ENCODE peak calls at places on chromosomes 1 and 21, in seven cellular contexts. M, V, O, N, J, R and W are unnamed samples.

GRCh38 chr1:174157157-174157806 is 2.0 kb upstream of the RABGAP1L start:
- DNase-seq in M (peak), V (peak), O (no peak), N (no peak), J (no peak), R (peak), W (no peak)

GRCh38 chr1:178530037-178530402 is 17.1 kb downstream of the TEX35 start:
- DNase-seq in M (no peak), V (peak), O (no peak), N (no peak), J (peak), R (no peak), W (peak)

GRCh38 chr1:150764617-150765090 is 924 bp downstream of the CTSS start:
- DNase-seq in M (no peak), V (peak), O (no peak), N (no peak), J (peak), R (no peak), W (peak)

GRCh38 chr1:155078496-155079209 is at the start of gene EFNA3:
- DNase-seq in M (peak), V (no peak), O (peak), N (peak), J (peak), R (peak), W (no peak)

GRCh38 chr1:244573768-244574167 is 79.2 kb upstream of the DESI2 start:
- DNase-seq in M (no peak), V (no peak), O (no peak), N (no peak), J (no peak), R (no peak), W (no peak)

GRCh38 chr1:241749041-241749798 is 97.1 kb downstream of the WDR64 start:
- DNase-seq in M (no peak), V (peak), O (no peak), N (no peak), J (no peak), R (no peak), W (peak)

GRCh38 chr1:44531785-44532566 is 126.9 kb downstream of the RNF220 start:
- DNase-seq in M (no peak), V (peak), O (peak), N (no peak), J (no peak), R (peak), W (no peak)

GRCh38 chr1:39081266-39082139 is 55.4 kb downstream of the NDUFS5 start:
- DNase-seq in M (no peak), V (no peak), O (peak), N (peak), J (peak), R (peak), W (no peak)

GRCh38 chr1:230285351-230285750 is 140.8 kb downstream of the PGBD5 start:
- DNase-seq in M (no peak), V (no peak), O (no peak), N (no peak), J (no peak), R (no peak), W (no peak)

GRCh38 chr1:62229468-62229867 is 34.8 kb downstream of the L1TD1 start:
- DNase-seq in M (no peak), V (peak), O (no peak), N (no peak), J (no peak), R (no peak), W (no peak)

GRCh38 chr1:12386130-12386529 is 156.3 kb downstream of the VPS13D start:
- DNase-seq in M (no peak), V (peak), O (no peak), N (no peak), J (no peak), R (peak), W (no peak)

GRCh38 chr1:156796340-156797097 is 20.1 kb downstream of the SH2D2A start:
- DNase-seq in M (peak), V (no peak), O (no peak), N (no peak), J (no peak), R (no peak), W (no peak)

GRCh38 chr1:32464716-32465540 is at the start of gene ZBTB8B:
- DNase-seq in M (peak), V (peak), O (peak), N (peak), J (peak), R (peak), W (peak)

GRCh38 chr1:54575161-54575560 is 27.1 kb downstream of the ACOT11 start:
- DNase-seq in M (no peak), V (no peak), O (no peak), N (no peak), J (no peak), R (no peak), W (no peak)

GRCh38 chr1:69611316-69611715 is 43.6 kb downstream of the LRRC7 start:
- DNase-seq in M (no peak), V (peak), O (no peak), N (no peak), J (no peak), R (no peak), W (no peak)

GRCh38 chr1:109094377-109094803 is 3.8 kb downstream of the TMEM167B start:
- DNase-seq in M (no peak), V (no peak), O (no peak), N (no peak), J (peak), R (no peak), W (peak)

GRCh38 chr1:165395522-165396300 is 39.2 kb upstream of the LMX1A start:
- DNase-seq in M (no peak), V (peak), O (no peak), N (no peak), J (no peak), R (no peak), W (no peak)

GRCh38 chr1:225348400-225348799 is 79.4 kb downstream of the LBR start:
- DNase-seq in M (no peak), V (no peak), O (no peak), N (no peak), J (no peak), R (no peak), W (no peak)

GRCh38 chr1:234676103-234676594 is 66.2 kb upstream of the IRF2BP2 start:
- DNase-seq in M (peak), V (peak), O (peak), N (peak), J (peak), R (peak), W (peak)

GRCh38 chr1:174875306-174875705 is 124.4 kb upstream of the CACYBP start:
- DNase-seq in M (peak), V (peak), O (peak), N (no peak), J (no peak), R (peak), W (no peak)

GRCh38 chr1:166796620-166797236 is 42.5 kb upstream of the POGK start:
- DNase-seq in M (no peak), V (no peak), O (no peak), N (no peak), J (no peak), R (no peak), W (no peak)

GRCh38 chr1:57024855-57025254 is 59.0 kb upstream of the C8B start:
- DNase-seq in M (no peak), V (no peak), O (no peak), N (no peak), J (no peak), R (no peak), W (no peak)

GRCh38 chr1:8155528-8156186 is 129.5 kb upstream of the ERRFI1 start:
- DNase-seq in M (peak), V (peak), O (no peak), N (no peak), J (no peak), R (no peak), W (peak)

GRCh38 chr1:180254496-180254819 is 24.4 kb downstream of the LHX4 start:
- DNase-seq in M (no peak), V (no peak), O (no peak), N (no peak), J (no peak), R (no peak), W (no peak)

GRCh38 chr1:176989023-176989422 is 175.5 kb downstream of the ASTN1 start:
- DNase-seq in M (no peak), V (peak), O (no peak), N (no peak), J (no peak), R (no peak), W (no peak)

GRCh38 chr21:41825216-41825615 is 53.9 kb downstream of the PRDM15 start:
- DNase-seq in M (no peak), V (no peak), O (no peak), N (no peak), J (no peak), R (no peak), W (no peak)

GRCh38 chr21:15688016-15688415 is 41.8 kb upstream of the USP25 start:
- DNase-seq in M (no peak), V (no peak), O (no peak), N (no peak), J (no peak), R (no peak), W (no peak)

GRCh38 chr1:247906504-247907047 is 11.2 kb downstream of the OR2W3 start:
- DNase-seq in M (peak), V (peak), O (no peak), N (no peak), J (peak), R (peak), W (peak)

GRCh38 chr21:34941162-34941561 is 107.9 kb downstream of the RUNX1 start:
- DNase-seq in M (no peak), V (no peak), O (no peak), N (no peak), J (no peak), R (no peak), W (no peak)

GRCh38 chr1:211482306-211482705 is 9.7 kb downstream of the RD3 start:
- DNase-seq in M (no peak), V (no peak), O (no peak), N (no peak), J (no peak), R (no peak), W (no peak)

GRCh38 chr1:163528710-163529348 is 207.1 kb downstream of the NUF2 start:
- DNase-seq in M (peak), V (peak), O (no peak), N (no peak), J (peak), R (peak), W (no peak)

GRCh38 chr1:39407889-39408640 is 83.4 kb upstream of the BMP8A start:
- DNase-seq in M (no peak), V (no peak), O (no peak), N (no peak), J (no peak), R (no peak), W (no peak)

GRCh38 chr1:119116725-119117124 is 23.7 kb downstream of the WARS2 start:
- DNase-seq in M (no peak), V (no peak), O (no peak), N (no peak), J (no peak), R (no peak), W (no peak)

GRCh38 chr1:245748246-245748645 is 593.5 kb downstream of the KIF26B start:
- DNase-seq in M (peak), V (no peak), O (no peak), N (no peak), J (no peak), R (no peak), W (no peak)

GRCh38 chr1:85374160-85374559 is 90.8 kb downstream of the DDAH1 start:
- DNase-seq in M (no peak), V (peak), O (no peak), N (no peak), J (peak), R (no peak), W (peak)

GRCh38 chr1:2547210-2548067 is 8.7 kb upstream of the TNFRSF14 start:
- DNase-seq in M (no peak), V (no peak), O (no peak), N (no peak), J (no peak), R (peak), W (no peak)

GRCh38 chr21:23639726-23640125 is 1967.6 kb downstream of the MRPL39 start:
- DNase-seq in M (no peak), V (peak), O (no peak), N (no peak), J (no peak), R (no peak), W (no peak)

GRCh38 chr1:116115476-116115875 is 4.3 kb downstream of the MAB21L3 start:
- DNase-seq in M (no peak), V (peak), O (no peak), N (no peak), J (peak), R (no peak), W (peak)

GRCh38 chr1:34128186-34128889 is 36.7 kb downstream of the CSMD2 start:
- DNase-seq in M (no peak), V (no peak), O (no peak), N (no peak), J (no peak), R (no peak), W (no peak)